ENCODE peak calls at places on chromosomes 11 and 22, in eight cellular contexts. Y is IMR-90, A is heart right ventricle, G is RWPE1, U is NB4, E is left ventricle myocardium inferior, P is K562, N is lower lobe of right lung. S is an unnamed sample.

GRCh38 chr11:112719736-112720525 is 241.3 kb upstream of the NCAM1 start:
- DNase-seq in E (no peak), Y (no peak), P (no peak), A (no peak), N (no peak), U (no peak), G (no peak), S (no peak)

GRCh38 chr11:35919244-35919643 is 24.6 kb upstream of the LDLRAD3 start:
- DNase-seq in G (no peak), Y (peak), N (no peak), P (no peak), E (no peak), U (no peak), A (no peak), S (no peak)

GRCh38 chr22:17733484-17733883 is 40.8 kb downstream of the BID start:
- DNase-seq in Y (peak), G (no peak), A (no peak), E (no peak), N (no peak), P (no peak), U (no peak), S (no peak)

GRCh38 chr11:90646266-90646665 is 423.4 kb upstream of the CHORDC1 start:
- DNase-seq in E (no peak), N (no peak), U (no peak), G (no peak), A (no peak), P (no peak), Y (no peak), S (no peak)

GRCh38 chr11:5605849-5606248 is 9.4 kb downstream of the TRIM6 start:
- DNase-seq in P (no peak), U (no peak), G (peak), Y (peak), N (no peak), E (no peak), A (no peak), S (no peak)

GRCh38 chr11:40280161-40281054 is 1179.0 kb downstream of the LRRC4C start:
- DNase-seq in U (no peak), N (no peak), E (peak), A (no peak), Y (no peak), G (no peak), P (no peak), S (no peak)

GRCh38 chr22:22573047-22573889 is 14.2 kb upstream of the PRAME start:
- DNase-seq in N (no peak), Y (no peak), G (no peak), E (no peak), P (no peak), U (peak), A (no peak), S (no peak)

GRCh38 chr11:47532597-47533213 is 20.2 kb downstream of the CELF1 start:
- DNase-seq in E (no peak), A (no peak), P (peak), N (no peak), Y (peak), U (no peak), G (no peak), S (no peak)

GRCh38 chr22:25062378-25063095 is 110.0 kb downstream of the KIAA1671 start:
- DNase-seq in A (no peak), Y (no peak), P (no peak), U (no peak), E (no peak), N (no peak), G (no peak), S (no peak)

GRCh38 chr11:27718853-27719574 is 18.8 kb upstream of the BDNF start:
- DNase-seq in P (no peak), N (no peak), Y (peak), G (peak), A (peak), E (peak), U (no peak), S (no peak)

GRCh38 chr11:58575377-58576020 is at the start of gene LPXN:
- DNase-seq in Y (peak), U (peak), N (no peak), G (no peak), A (no peak), P (no peak), E (no peak), S (no peak)

GRCh38 chr11:19853016-19853415 is 140.4 kb downstream of the NAV2 start:
- DNase-seq in P (no peak), E (no peak), A (no peak), Y (peak), U (no peak), N (no peak), G (no peak), S (no peak)

GRCh38 chr22:42685941-42686666 is 34.6 kb downstream of the A4GALT start:
- DNase-seq in Y (no peak), A (peak), G (peak), N (no peak), U (no peak), P (no peak), E (peak), S (no peak)

GRCh38 chr11:77345621-77346020 is 44.1 kb upstream of the GDPD4 start:
- DNase-seq in U (no peak), A (no peak), P (no peak), E (no peak), G (no peak), Y (peak), N (no peak), S (no peak)

GRCh38 chr22:39266398-39267030 is 21.7 kb upstream of the PDGFB start:
- DNase-seq in A (no peak), N (no peak), E (no peak), P (no peak), U (peak), Y (peak), G (no peak), S (no peak)

GRCh38 chr11:9726313-9727022 is 62.6 kb downstream of the SWAP70 start:
- DNase-seq in E (no peak), N (no peak), Y (peak), U (no peak), G (peak), P (no peak), A (no peak), S (no peak)

GRCh38 chr11:15248749-15249148 is 134.0 kb downstream of the INSC start:
- DNase-seq in G (no peak), N (no peak), P (no peak), E (no peak), A (no peak), U (no peak), Y (no peak), S (no peak)

GRCh38 chr11:96054870-96055705 is 131.2 kb upstream of the MTMR2 start:
- DNase-seq in E (no peak), A (no peak), P (peak), Y (peak), N (no peak), U (peak), G (peak), S (no peak)

GRCh38 chr11:72446929-72447753 is 12.8 kb upstream of the CLPB start:
- DNase-seq in U (peak), E (no peak), A (peak), G (peak), N (no peak), P (peak), Y (peak), S (no peak)

GRCh38 chr22:20186871-20187546 is 36.2 kb upstream of the CCDC188 start:
- DNase-seq in P (no peak), N (no peak), G (no peak), A (no peak), E (no peak), Y (no peak), U (no peak), S (no peak)

GRCh38 chr11:47466701-47467250 is 17.8 kb upstream of the RAPSN start:
- DNase-seq in A (peak), E (peak), U (no peak), P (no peak), N (no peak), Y (no peak), G (no peak), S (no peak)

GRCh38 chr11:29119116-29119515 is 897.7 kb downstream of the KCNA4 start:
- DNase-seq in P (no peak), A (no peak), G (no peak), E (no peak), Y (peak), N (no peak), U (no peak), S (no peak)

GRCh38 chr11:86341382-86341781 is 33.3 kb upstream of the CCDC81 start:
- DNase-seq in A (no peak), E (no peak), N (no peak), U (no peak), Y (no peak), P (no peak), G (no peak), S (no peak)

GRCh38 chr11:17471501-17471900 is 5.1 kb downstream of the ABCC8 start:
- DNase-seq in Y (no peak), E (no peak), G (no peak), U (peak), N (no peak), A (no peak), P (no peak), S (no peak)

GRCh38 chr22:50059185-50059880 is 1.2 kb upstream of the TTLL8 start:
- DNase-seq in N (no peak), U (peak), G (peak), A (no peak), P (peak), Y (peak), E (no peak), S (no peak)

GRCh38 chr22:45235101-45235777 is 5.5 kb downstream of the KIAA0930 start:
- DNase-seq in P (no peak), E (no peak), N (peak), G (no peak), U (peak), Y (no peak), A (peak), S (no peak)

GRCh38 chr11:70104419-70104818 is 26.3 kb downstream of the ANO1 start:
- DNase-seq in U (no peak), Y (no peak), G (no peak), N (no peak), E (no peak), A (peak), P (no peak), S (no peak)

GRCh38 chr11:129440028-129440630 is 64.5 kb downstream of the BARX2 start:
- DNase-seq in G (peak), E (no peak), P (no peak), N (no peak), Y (no peak), A (no peak), U (no peak), S (no peak)

GRCh38 chr11:17845431-17845881 is 110.9 kb downstream of the KCNC1 start:
- DNase-seq in E (no peak), G (peak), Y (peak), A (no peak), N (no peak), U (no peak), P (no peak), S (no peak)

GRCh38 chr22:43847376-43848289 is 14.7 kb downstream of the SULT4A1 start:
- DNase-seq in U (no peak), Y (no peak), E (no peak), P (no peak), A (no peak), N (no peak), G (no peak), S (no peak)

GRCh38 chr22:43849731-43850130 is 12.6 kb downstream of the SULT4A1 start:
- DNase-seq in U (no peak), P (no peak), A (no peak), Y (no peak), E (no peak), N (no peak), G (no peak), S (no peak)

GRCh38 chr22:43846966-43847365 is 15.3 kb downstream of the SULT4A1 start:
- DNase-seq in P (no peak), Y (no peak), U (no peak), E (no peak), G (no peak), A (no peak), N (no peak), S (no peak)

GRCh38 chr22:43850529-43850928 is 11.8 kb downstream of the SULT4A1 start:
- DNase-seq in E (no peak), A (no peak), G (no peak), P (no peak), N (no peak), Y (no peak), U (no peak), S (no peak)

DNA sequence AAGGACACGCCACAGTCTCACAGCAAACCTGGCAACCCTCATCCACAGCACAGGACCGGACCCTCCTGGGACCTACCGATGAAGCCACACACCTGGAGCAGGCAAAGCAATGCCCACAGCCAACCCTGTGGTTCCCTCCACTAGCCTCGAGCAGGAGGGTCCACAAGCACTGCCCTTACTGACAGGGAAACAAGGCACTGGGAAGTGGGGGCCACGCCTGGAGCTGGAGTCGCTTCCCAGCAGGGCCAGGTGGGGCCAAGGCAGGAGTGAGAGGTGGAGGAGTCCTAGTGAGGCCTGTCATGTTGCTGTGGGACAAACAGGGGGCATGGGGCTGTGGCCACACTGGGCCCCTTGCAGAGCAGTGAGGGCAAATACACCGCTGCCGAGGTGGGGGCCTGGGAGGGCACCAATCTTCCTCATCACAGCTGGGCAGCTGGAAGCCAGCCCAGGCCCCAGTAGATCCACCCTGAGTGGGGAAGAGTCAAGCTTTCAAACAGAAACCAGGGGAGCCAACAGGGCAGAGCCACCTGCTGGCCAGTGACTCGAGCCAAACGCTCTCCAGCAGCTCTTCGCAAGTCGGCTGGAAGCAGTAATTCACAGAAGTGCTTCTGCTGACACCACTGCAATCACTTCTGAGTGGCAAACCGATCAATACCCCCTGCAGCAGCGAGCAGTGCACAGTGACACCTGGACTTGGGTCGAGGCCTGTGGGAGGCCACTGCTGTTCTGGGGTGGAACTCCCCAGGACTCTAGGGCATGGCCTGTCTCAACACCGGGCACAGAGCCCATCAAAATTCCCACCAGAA is 13.7 kb downstream of the SULT4A1 start:
- DNase-seq in Y (peak), G (no peak), A (no peak), E (peak), U (peak), N (no peak), P (no peak), S (no peak)
- TF ChIP-seq CTCF in Y (peak), G (no peak), A (peak), E (peak), U (peak), N (no peak), P (peak), S (no peak)

GRCh38 chr11:118535261-118535660 is 4.3 kb downstream of the TMEM25 start:
- DNase-seq in E (no peak), G (no peak), A (no peak), N (no peak), U (peak), P (no peak), Y (no peak), S (no peak)

GRCh38 chr11:118532091-118532490 is 1.1 kb downstream of the TMEM25 start:
- DNase-seq in E (no peak), P (no peak), N (no peak), U (no peak), Y (no peak), A (no peak), G (no peak), S (no peak)

GRCh38 chr11:118531597-118532084 is 649 bp downstream of the TMEM25 start:
- DNase-seq in N (no peak), G (peak), Y (no peak), P (no peak), A (no peak), E (no peak), U (no peak), S (no peak)

GRCh38 chr11:118532852-118533768 is 2.1 kb downstream of the TMEM25 start:
- DNase-seq in N (no peak), U (no peak), Y (no peak), E (no peak), G (no peak), P (no peak), A (no peak), S (no peak)

DNA sequence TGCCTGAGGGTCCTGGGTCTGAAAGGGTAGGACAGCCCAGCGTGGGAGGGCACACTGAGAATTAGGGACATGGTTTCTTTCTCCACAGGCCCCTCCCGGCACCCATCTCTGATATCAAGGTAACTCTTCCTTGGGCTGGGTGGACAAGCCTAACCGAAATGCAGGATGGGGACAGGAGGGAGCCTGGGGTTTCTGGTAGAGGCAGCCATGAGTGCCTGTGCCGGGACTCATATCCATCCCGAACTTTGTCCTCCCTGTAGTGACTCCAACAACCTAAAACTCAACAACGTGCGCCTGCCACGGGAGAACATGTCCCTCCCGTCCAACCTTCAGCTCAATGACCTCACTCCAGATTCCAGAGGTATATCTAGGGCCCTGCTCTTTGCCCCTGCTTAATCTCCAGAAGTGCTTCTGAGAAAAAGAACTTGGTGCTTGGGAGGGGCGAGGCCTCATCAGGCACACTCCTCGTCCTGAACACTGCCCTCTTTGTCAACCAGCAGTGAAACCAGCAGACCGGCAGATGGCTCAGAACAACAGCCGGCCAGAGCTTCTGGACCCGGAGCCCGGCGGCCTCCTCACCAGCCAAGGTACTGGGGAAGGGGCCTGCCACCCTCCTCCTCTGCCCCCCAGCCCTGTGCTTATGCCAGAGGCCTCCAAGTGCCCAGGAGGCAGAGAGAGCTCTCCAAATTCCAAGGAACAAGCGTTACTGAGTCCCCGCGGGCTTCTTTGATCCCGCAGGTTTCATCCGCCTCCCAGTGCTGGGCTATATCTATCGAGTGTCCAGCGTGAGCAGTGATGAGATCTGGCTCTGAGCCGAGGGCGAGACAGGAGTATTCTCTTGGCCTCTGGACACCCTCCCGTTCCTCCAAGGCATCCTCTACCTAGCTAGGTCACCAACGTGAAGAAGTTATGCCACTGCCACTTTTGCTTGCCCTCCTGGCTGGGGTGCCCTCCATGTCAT is 3.1 kb downstream of the TMEM25 start:
- DNase-seq in G (no peak), A (no peak), U (no peak), N (no peak), P (no peak), Y (no peak), E (no peak), S (no peak)
- TF ChIP-seq CTCF in G (no peak), A (no peak), U (no peak), N (no peak), P (peak), Y (no peak), E (no peak), S (no peak)

GRCh38 chr11:64918056-64918455 is 1.0 kb upstream of the ATG2A start:
- DNase-seq in G (no peak), Y (peak), A (no peak), U (peak), E (no peak), N (no peak), P (no peak), S (no peak)
- TF ChIP-seq CTCF in G (no peak), Y (peak), A (peak), U (no peak), E (no peak), N (no peak), P (peak), S (no peak)

DNA sequence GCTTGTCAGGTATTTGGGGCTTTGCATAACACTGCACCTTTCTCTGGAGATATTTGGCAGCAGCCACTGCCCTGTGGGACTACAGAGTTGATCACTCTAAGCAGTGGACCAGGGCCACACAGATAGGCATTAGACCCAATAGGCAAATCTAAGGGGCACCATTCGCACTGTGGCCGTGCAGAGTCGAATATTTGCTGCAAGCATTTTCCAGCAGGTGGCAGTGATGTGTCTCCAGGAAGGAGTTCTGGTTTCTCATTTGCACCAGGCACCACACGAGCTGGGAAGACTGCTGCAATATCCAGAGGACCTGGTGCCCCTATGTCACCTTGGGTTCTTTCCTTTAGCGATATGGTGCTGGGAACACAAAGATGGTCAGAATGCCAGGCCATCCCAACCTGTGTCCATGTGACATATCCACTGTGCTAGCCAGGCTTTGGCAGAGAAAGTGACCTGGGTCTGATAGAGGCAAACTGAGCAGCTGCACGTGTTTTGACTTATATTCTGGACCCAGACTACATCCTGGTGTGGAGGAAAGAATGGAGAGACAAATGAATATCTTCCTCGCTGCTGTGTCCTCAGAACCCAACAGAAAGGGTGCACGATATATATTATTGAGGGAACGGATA is 318.7 kb downstream of the BUD13 start:
- DNase-seq in A (peak), P (peak), N (no peak), G (no peak), U (peak), Y (peak), E (no peak), S (peak)
- TF ChIP-seq CTCF in A (peak), P (peak), N (peak), G (no peak), U (peak), Y (peak), E (peak), S (no peak)